ENCODE peak calls at places on chromosome 11, in seven cellular contexts. I is foreskin melanocyte; L is heart right ventricle; N is GM03348; T is activated CD4-positive, alpha-beta T cell treated with anti-CD3 and anti-CD28 coated beads, Interleukin-2, amount 10 ng/mL, durations not matched to agents 7 days and 5 days; R is A172; Q is HuH-7.5. O is an unnamed sample.

GRCh38 chr11:125111341-125112234 is at the start of gene TMEM218:
- DNase-seq in L (peak), I (peak), R (peak), T (peak), Q (peak), N (peak), O (peak)

GRCh38 chr11:520428-521178 is 13.6 kb upstream of the RNH1 start:
- DNase-seq in Q (no peak), T (peak), L (peak), N (no peak), I (no peak), R (no peak), O (no peak)

GRCh38 chr11:18404062-18404461 is 8.1 kb upstream of the LDHC start:
- DNase-seq in L (no peak), R (no peak), I (no peak), Q (no peak), T (no peak), N (no peak), O (no peak)

GRCh38 chr11:102831128-102831708 is 12.2 kb downstream of the MMP3 start:
- DNase-seq in L (peak), Q (no peak), T (no peak), R (no peak), N (peak), I (peak), O (no peak)

GRCh38 chr11:85875505-85875904 is 20.3 kb downstream of the CCDC83 start:
- DNase-seq in T (no peak), N (peak), I (no peak), Q (no peak), L (no peak), R (no peak), O (peak)

GRCh38 chr11:46865340-46865739 is 19.3 kb upstream of the CKAP5 start:
- DNase-seq in T (no peak), N (peak), Q (no peak), L (no peak), I (peak), R (peak), O (no peak)

GRCh38 chr11:27120211-27120610 is 79.6 kb downstream of the BBOX1 start:
- DNase-seq in Q (no peak), R (no peak), I (no peak), N (peak), L (no peak), T (no peak), O (no peak)

GRCh38 chr11:69485337-69486041 is 4.0 kb downstream of the LINC01488 start:
- DNase-seq in L (no peak), R (no peak), T (no peak), I (no peak), Q (peak), N (no peak), O (no peak)

GRCh38 chr11:73321342-73322110 is 13.4 kb downstream of the ARHGEF17 start:
- DNase-seq in R (peak), T (no peak), I (no peak), N (peak), L (peak), Q (no peak), O (no peak)

GRCh38 chr11:107624983-107625779 is 34.2 kb downstream of the ELMOD1 start:
- DNase-seq in Q (no peak), L (no peak), T (no peak), N (no peak), I (no peak), R (no peak), O (no peak)

GRCh38 chr11:3050386-3051325 is 6.6 kb downstream of the CARS1 start:
- DNase-seq in Q (no peak), I (no peak), L (no peak), N (no peak), T (no peak), R (no peak), O (no peak)

GRCh38 chr11:67277231-67277961 is 11.1 kb downstream of the GRK2 start:
- DNase-seq in R (peak), L (peak), Q (no peak), N (peak), I (peak), T (peak), O (no peak)

GRCh38 chr11:77879218-77879617 is 58.3 kb downstream of the AAMDC start:
- DNase-seq in N (no peak), L (peak), I (no peak), T (peak), R (no peak), Q (no peak), O (no peak)

GRCh38 chr11:69551963-69552362 is 70.5 kb downstream of the LINC01488 start:
- DNase-seq in I (no peak), N (no peak), T (no peak), R (no peak), Q (no peak), L (no peak), O (no peak)

GRCh38 chr11:70828498-70829159 is 423.7 kb downstream of the SHANK2 start:
- DNase-seq in R (no peak), I (no peak), T (no peak), L (no peak), N (peak), Q (no peak), O (no peak)

GRCh38 chr11:42526366-42526765 is 785.4 kb upstream of the API5 start:
- DNase-seq in Q (no peak), T (no peak), N (no peak), I (no peak), L (no peak), R (no peak), O (no peak)

GRCh38 chr11:2898366-2899079 is 12.9 kb upstream of the CDKN1C start:
- DNase-seq in R (peak), L (peak), Q (no peak), T (peak), N (peak), I (peak), O (peak)

GRCh38 chr11:16099501-16099900 is 256.8 kb downstream of the SOX6 start:
- DNase-seq in Q (no peak), I (no peak), R (no peak), N (no peak), L (no peak), T (no peak), O (no peak)

O was measured in Caki2.